ENCODE peak calls at places on chromosomes 12 and 14, in seven cellular contexts. M, N, R, J, L, W and K are unnamed samples.

GRCh38 chr14:32201816-32202467 is at the start of gene RNU6-7:
- DNase-seq in M (no peak), N (no peak), R (no peak), J (no peak), L (no peak), W (peak), K (peak)

GRCh38 chr12:12046401-12046800 is 24.3 kb upstream of the BCL2L14 start:
- DNase-seq in M (no peak), N (no peak), R (no peak), J (no peak), L (no peak), W (no peak), K (no peak)

GRCh38 chr14:99821519-99822165 is 28.4 kb downstream of the EML1 start:
- DNase-seq in M (no peak), N (no peak), R (no peak), J (no peak), L (peak), W (no peak), K (no peak)

GRCh38 chr14:35336171-35337073 is 44.2 kb downstream of the PSMA6 start:
- DNase-seq in M (peak), N (peak), R (peak), J (peak), L (peak), W (peak), K (no peak)

GRCh38 chr12:55940065-55940732 is 9.2 kb downstream of the DGKA start:
- DNase-seq in M (peak), N (peak), R (peak), J (peak), L (peak), W (peak), K (peak)

GRCh38 chr14:24634158-24634557 is at the start of gene GZMB:
- DNase-seq in M (peak), N (no peak), R (no peak), J (no peak), L (no peak), W (no peak), K (no peak)

GRCh38 chr12:66065623-66066022 is 64.9 kb downstream of the LLPH start:
- DNase-seq in M (no peak), N (no peak), R (no peak), J (no peak), L (no peak), W (no peak), K (no peak)

GRCh38 chr12:50901685-50902113 is 50.6 kb upstream of the HIGD1C start:
- DNase-seq in M (no peak), N (no peak), R (no peak), J (no peak), L (no peak), W (no peak), K (no peak)

GRCh38 chr14:91796622-91797347 is 64.9 kb upstream of the CATSPERB start:
- DNase-seq in M (no peak), N (no peak), R (no peak), J (no peak), L (no peak), W (no peak), K (no peak)

GRCh38 chr14:54194501-54194900 is 202.3 kb upstream of the CDKN3 start:
- DNase-seq in M (no peak), N (no peak), R (no peak), J (no peak), L (no peak), W (no peak), K (no peak)

GRCh38 chr14:20690848-20691640 is 2.5 kb downstream of the ANG start:
- DNase-seq in M (peak), N (peak), R (peak), J (no peak), L (peak), W (no peak), K (no peak)

GRCh38 chr12:1797011-1797901 is 23.1 kb upstream of the LRTM2 start:
- DNase-seq in M (peak), N (no peak), R (peak), J (peak), L (no peak), W (peak), K (peak)

GRCh38 chr12:75735853-75736252 is 224.4 kb upstream of the KRR1 start:
- DNase-seq in M (peak), N (no peak), R (no peak), J (peak), L (no peak), W (no peak), K (no peak)

GRCh38 chr14:35944847-35945246 is 118.7 kb downstream of the BRMS1L start:
- DNase-seq in M (no peak), N (no peak), R (no peak), J (no peak), L (no peak), W (no peak), K (no peak)

GRCh38 chr12:124568431-124569374 is 1.3 kb upstream of the NCOR2 start:
- DNase-seq in M (peak), N (peak), R (peak), J (no peak), L (peak), W (peak), K (peak)

GRCh38 chr14:66288511-66288910 is 197.7 kb upstream of the CCDC196 start:
- DNase-seq in M (no peak), N (no peak), R (no peak), J (no peak), L (no peak), W (no peak), K (no peak)

GRCh38 chr14:22691171-22691570 is 47.0 kb upstream of the OR6J1 start:
- DNase-seq in M (no peak), N (no peak), R (no peak), J (no peak), L (peak), W (no peak), K (no peak)

GRCh38 chr12:62700091-62700490 is 233.5 kb downstream of the MON2 start:
- DNase-seq in M (no peak), N (no peak), R (no peak), J (no peak), L (no peak), W (no peak), K (no peak)

GRCh38 chr14:55328317-55328716 is 57.1 kb downstream of the FBXO34 start:
- DNase-seq in M (no peak), N (no peak), R (no peak), J (no peak), L (no peak), W (no peak), K (no peak)

GRCh38 chr14:22560638-22561365 is 28.2 kb downstream of the DAD1 start:
- DNase-seq in M (peak), N (no peak), R (peak), J (no peak), L (peak), W (no peak), K (no peak)

GRCh38 chr12:2413999-2414792 is 361.4 kb downstream of the CACNA1C start:
- DNase-seq in M (no peak), N (no peak), R (no peak), J (no peak), L (peak), W (no peak), K (no peak)

GRCh38 chr12:29072631-29073030 is 76.4 kb upstream of the FAR2 start:
- DNase-seq in M (no peak), N (no peak), R (no peak), J (no peak), L (no peak), W (no peak), K (no peak)

GRCh38 chr12:102917026-102917787 is at the start of gene PAH:
- DNase-seq in M (peak), N (no peak), R (no peak), J (peak), L (no peak), W (peak), K (no peak)

GRCh38 chr12:127191124-127191523 is 1075.8 kb upstream of the TMEM132C start:
- DNase-seq in M (no peak), N (no peak), R (no peak), J (no peak), L (peak), W (no peak), K (no peak)

GRCh38 chr12:93621986-93622385 is 49.5 kb downstream of the SOCS2 start:
- DNase-seq in M (no peak), N (no peak), R (peak), J (no peak), L (no peak), W (no peak), K (no peak)

GRCh38 chr14:94288610-94289465 is 4.2 kb downstream of the SERPINA10 start:
- DNase-seq in M (no peak), N (no peak), R (no peak), J (no peak), L (no peak), W (no peak), K (no peak)

GRCh38 chr14:97380539-97380941 is 583.4 kb downstream of the VRK1 start:
- DNase-seq in M (no peak), N (no peak), R (no peak), J (no peak), L (no peak), W (no peak), K (peak)

GRCh38 chr14:87934185-87934584 is 58.8 kb downstream of the GALC start:
- DNase-seq in M (no peak), N (no peak), R (no peak), J (no peak), L (no peak), W (no peak), K (no peak)

GRCh38 chr12:92395322-92395721 is 249.7 kb upstream of the BTG1 start:
- DNase-seq in M (no peak), N (no peak), R (no peak), J (no peak), L (no peak), W (no peak), K (no peak)

GRCh38 chr12:7441216-7441615 is 2.7 kb downstream of the CD163L1 start:
- DNase-seq in M (no peak), N (no peak), R (no peak), J (no peak), L (peak), W (no peak), K (no peak)

GRCh38 chr12:121388421-121388981 is 11.4 kb upstream of the RNF34 start:
- DNase-seq in M (no peak), N (no peak), R (no peak), J (no peak), L (peak), W (no peak), K (no peak)

GRCh38 chr12:113232232-113232615 is 11.0 kb downstream of the TPCN1 start:
- DNase-seq in M (peak), N (no peak), R (no peak), J (no peak), L (no peak), W (no peak), K (no peak)

GRCh38 chr12:113233967-113234366 is 12.7 kb downstream of the TPCN1 start:
- DNase-seq in M (no peak), N (no peak), R (no peak), J (no peak), L (no peak), W (no peak), K (no peak)

GRCh38 chr12:113231275-113232231 is 10.3 kb downstream of the TPCN1 start:
- DNase-seq in M (peak), N (peak), R (no peak), J (no peak), L (no peak), W (no peak), K (no peak)

GRCh38 chr12:113234483-113234882 is 13.2 kb downstream of the TPCN1 start:
- DNase-seq in M (peak), N (no peak), R (no peak), J (no peak), L (no peak), W (no peak), K (no peak)

GRCh38 chr12:113232787-113233585 is 11.7 kb downstream of the TPCN1 start:
- DNase-seq in M (peak), N (peak), R (no peak), J (no peak), L (peak), W (peak), K (peak)
- TF ChIP-seq CTCF in M (no peak), N (no peak), R (no peak), J (no peak), L (no peak), W (no peak), K (peak)

GRCh38 chr12:117097159-117097558 is 2.1 kb downstream of the TESC start:
- DNase-seq in M (no peak), N (no peak), R (no peak), J (peak), L (peak), W (peak), K (no peak)
- H3K27ac ChIP-seq in M (peak), N (no peak), R (no peak), J (peak), L (no peak), W (no peak), K (no peak)

DNA sequence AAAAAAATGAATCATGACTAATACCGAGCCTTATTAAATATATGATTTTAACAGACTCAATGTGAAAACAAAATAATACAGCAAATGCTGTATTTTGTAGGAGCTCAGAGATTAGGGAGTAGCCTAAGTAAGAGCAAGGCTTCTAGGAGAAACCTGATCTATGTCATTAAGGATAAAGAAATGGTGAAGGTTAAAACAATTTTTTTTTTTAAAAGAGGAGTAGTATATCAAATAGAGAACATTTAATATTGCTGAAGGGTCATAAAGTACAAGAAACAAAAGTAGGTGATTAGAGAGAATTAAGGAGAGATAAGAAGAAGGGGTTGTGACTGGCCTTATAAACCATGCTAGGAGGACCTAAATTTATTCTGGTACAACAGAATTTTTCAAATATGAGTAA is 39.1 kb downstream of the PPP1R12A start:
- DNase-seq in M (no peak), N (no peak), R (no peak), J (no peak), L (no peak), W (no peak), K (no peak)
- TF ChIP-seq CTCF in M (no peak), N (no peak), R (no peak), J (no peak), L (no peak), W (no peak), K (no peak)

GRCh38 chr14:61997146-61997545 is 234.9 kb downstream of the SNAPC1 start:
- DNase-seq in M (no peak), N (no peak), R (no peak), J (no peak), L (no peak), W (no peak), K (no peak)

GRCh38 chr14:61992139-61992538 is 229.9 kb downstream of the SNAPC1 start:
- DNase-seq in M (no peak), N (no peak), R (no peak), J (no peak), L (no peak), W (no peak), K (no peak)

DNA sequence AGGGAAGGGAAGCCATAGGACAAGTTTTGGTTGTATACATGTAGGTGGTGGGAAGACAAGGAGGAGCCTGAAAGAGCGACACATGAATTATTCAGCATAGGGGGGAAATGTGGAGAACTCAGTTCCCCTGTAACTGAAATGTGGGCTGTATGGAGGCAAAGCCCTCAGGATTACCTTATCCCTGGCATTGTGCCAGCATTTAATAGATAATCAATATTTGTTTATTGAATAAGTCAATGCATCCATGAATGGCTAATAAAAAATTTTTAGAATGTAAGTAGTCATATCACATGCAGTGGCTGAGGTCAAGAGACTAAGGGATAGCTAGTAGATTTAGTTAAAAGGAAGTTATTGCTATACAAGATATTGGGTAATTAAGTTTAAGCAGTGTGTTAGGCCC is 232.4 kb downstream of the SNAPC1 start:
- DNase-seq in M (no peak), N (no peak), R (no peak), J (no peak), L (no peak), W (no peak), K (no peak)
- H3K27ac ChIP-seq in M (no peak), N (no peak), R (no peak), J (no peak), L (no peak), W (no peak), K (no peak)

DNA sequence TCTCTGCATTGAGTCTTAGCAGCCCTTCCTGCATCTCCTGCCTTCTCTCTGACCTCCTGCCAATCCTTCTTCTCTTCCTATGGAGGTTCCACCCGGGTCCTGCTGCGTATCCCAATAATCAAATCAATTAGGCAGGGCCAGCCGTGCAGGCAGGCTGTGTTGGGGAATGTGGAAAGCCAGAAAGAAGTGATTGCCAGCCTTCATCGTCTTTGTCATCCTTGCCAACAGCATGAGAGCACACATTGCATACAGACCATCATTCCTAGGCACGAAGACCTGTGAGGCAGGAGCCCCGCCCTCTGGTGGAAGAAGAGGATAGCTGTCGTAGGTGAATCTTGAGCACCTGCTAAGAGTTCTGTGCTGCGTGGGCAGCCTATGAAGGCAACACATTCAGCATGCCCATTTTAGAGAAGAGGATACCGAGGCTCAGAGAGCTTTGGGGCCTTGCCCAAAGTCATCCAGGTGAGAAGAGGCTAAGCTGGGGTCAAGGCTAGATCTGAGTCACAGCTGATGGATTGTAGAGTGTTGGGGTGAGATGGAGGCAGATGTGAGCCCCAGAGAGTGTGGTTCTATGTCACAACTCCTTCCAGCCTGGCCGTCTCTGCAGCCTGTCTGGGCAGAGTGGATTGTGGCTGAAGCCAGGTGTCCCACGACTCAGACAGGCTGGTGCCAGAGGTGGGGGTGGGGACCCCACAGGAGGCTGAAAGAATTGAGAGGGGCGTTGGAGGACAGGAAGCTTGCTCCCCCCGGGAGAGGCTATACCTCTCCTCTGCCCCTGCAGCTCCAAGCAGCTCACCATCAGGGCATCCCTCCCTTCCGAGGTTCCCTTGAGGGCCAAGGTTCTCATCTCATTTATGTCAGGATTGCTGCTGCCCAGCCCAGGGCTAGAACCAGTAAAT is 12.7 kb downstream of the C14orf132 start:
- DNase-seq in M (peak), N (no peak), R (no peak), J (peak), L (no peak), W (no peak), K (no peak)
- TF ChIP-seq CTCF in M (no peak), N (no peak), R (no peak), J (no peak), L (no peak), W (no peak), K (peak)

GRCh38 chr12:119841433-119842210 is 35.5 kb downstream of the CIT start:
- DNase-seq in M (no peak), N (no peak), R (no peak), J (no peak), L (peak), W (no peak), K (no peak)
- H3K27ac ChIP-seq in M (no peak), N (no peak), R (no peak), J (no peak), L (no peak), W (no peak), K (no peak)

GRCh38 chr12:64451687-64452558 is at the start of gene TBK1:
- DNase-seq in M (peak), N (peak), R (peak), J (peak), L (peak), W (peak), K (peak)
- TF ChIP-seq CTCF in M (peak), N (peak), R (no peak), J (no peak), L (no peak), W (no peak), K (no peak)

GRCh38 chr12:32118806-32119205 is 12.2 kb downstream of the BICD1 start:
- DNase-seq in M (no peak), N (no peak), R (no peak), J (no peak), L (no peak), W (no peak), K (no peak)

GRCh38 chr12:32120419-32120818 is 13.8 kb downstream of the BICD1 start:
- DNase-seq in M (no peak), N (no peak), R (no peak), J (no peak), L (no peak), W (no peak), K (no peak)

GRCh38 chr12:32125455-32126084 is 18.9 kb downstream of the BICD1 start:
- DNase-seq in M (no peak), N (no peak), R (no peak), J (no peak), L (peak), W (no peak), K (no peak)

GRCh38 chr12:32126720-32127119 is 20.1 kb downstream of the BICD1 start:
- DNase-seq in M (no peak), N (no peak), R (no peak), J (no peak), L (no peak), W (no peak), K (no peak)

DNA sequence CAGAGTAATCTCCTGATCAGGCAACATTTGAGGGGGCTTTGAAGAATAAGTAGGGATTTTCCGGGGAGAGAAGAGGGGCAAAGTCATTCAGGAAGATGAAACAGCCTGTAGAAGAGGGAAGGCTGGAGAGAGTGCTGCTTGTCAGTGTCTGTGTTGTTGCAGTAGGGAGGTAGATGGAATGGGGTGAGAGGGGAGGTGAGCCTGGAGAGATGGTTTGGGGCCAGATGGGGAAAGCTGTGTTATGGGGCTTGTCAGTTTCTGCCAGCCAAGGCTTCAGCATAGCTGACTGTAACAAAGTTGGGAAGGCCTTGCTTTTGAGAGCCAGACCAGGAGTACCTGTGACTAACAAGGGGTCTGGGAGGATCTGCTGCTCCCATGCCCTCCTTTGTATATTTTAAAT is 18.0 kb downstream of the BICD1 start:
- DNase-seq in M (no peak), N (no peak), R (no peak), J (no peak), L (no peak), W (no peak), K (no peak)
- H3K27ac ChIP-seq in M (no peak), N (no peak), R (no peak), J (no peak), L (peak), W (no peak), K (no peak)